ENCODE peak calls at places on chromosomes 11 and 22, in four cellular contexts. P is body of pancreas, F is adrenal gland, E is SJSA1. X is an unnamed sample. For H3K36me3, the result is how much of the 10 kb centered on the place peaks cover.

GRCh38 chr11:1067812-1068496 is 6.7 kb upstream of the MUC2 start:
- DNase-seq in E (no peak), P (no peak), F (no peak), X (no peak)

GRCh38 chr22:28582806-28583205 is 96.8 kb downstream of the TTC28 start:
- DNase-seq in F (no peak), E (no peak), P (no peak), X (no peak)

GRCh38 chr11:65208785-65209710 is 27.3 kb downstream of the CAPN1 start:
- DNase-seq in E (peak), P (no peak), F (no peak), X (no peak)

GRCh38 chr22:50613291-50613981 is 12.8 kb downstream of the MAPK8IP2 start:
- DNase-seq in F (peak), P (peak), E (no peak), X (no peak)

GRCh38 chr11:77502501-77502900 is 28.6 kb upstream of the PAK1 start:
- DNase-seq in P (no peak), E (no peak), F (no peak), X (no peak)

GRCh38 chr22:19680911-19681862 is 33.1 kb upstream of the SEPTIN5 start:
- DNase-seq in P (no peak), F (no peak), E (no peak), X (no peak)

GRCh38 chr22:36386351-36386899 is 1.3 kb downstream of the MYH9 start:
- DNase-seq in E (no peak), F (peak), P (no peak), X (peak)

GRCh38 chr11:98835336-98835735 is 185.4 kb upstream of the CNTN5 start:
- DNase-seq in P (no peak), E (no peak), F (peak), X (no peak)

GRCh38 chr11:112334381-112334780 is 73.7 kb upstream of the PLET1 start:
- DNase-seq in F (no peak), P (no peak), E (no peak), X (no peak)

GRCh38 chr11:130449996-130450419 is 1.6 kb downstream of the ADAMTS15 start:
- DNase-seq in P (peak), E (no peak), F (peak), X (peak)

GRCh38 chr11:9251306-9251705 is 13.8 kb downstream of the DENND5A start:
- DNase-seq in E (no peak), P (no peak), F (no peak), X (no peak)

GRCh38 chr22:27452245-27452644 is 349.3 kb downstream of the MN1 start:
- DNase-seq in E (no peak), P (no peak), F (no peak), X (no peak)

GRCh38 chr11:45543808-45544422 is 121.5 kb downstream of the CHST1 start:
- DNase-seq in P (no peak), E (no peak), F (no peak), X (peak)

GRCh38 chr11:47391711-47392432 is 13.5 kb upstream of the SPI1 start:
- DNase-seq in P (no peak), E (no peak), F (no peak), X (no peak)

GRCh38 chr11:19350093-19350665 is 109.4 kb upstream of the E2F8 start:
- DNase-seq in P (no peak), F (no peak), E (no peak), X (peak)

GRCh38 chr11:33633251-33634003 is 67.2 kb downstream of the C11orf91 start:
- DNase-seq in P (no peak), F (peak), E (peak), X (no peak)

GRCh38 chr11:29159552-29160465 is 857.0 kb downstream of the KCNA4 start:
- DNase-seq in F (peak), P (peak), E (peak), X (peak)

GRCh38 chr11:116379185-116379828 is 393.5 kb downstream of the BUD13 start:
- DNase-seq in F (peak), E (no peak), P (peak), X (peak)

GRCh38 chr11:101458161-101458560 is 125.6 kb downstream of the TRPC6 start:
- DNase-seq in P (no peak), F (no peak), E (no peak), X (no peak)

GRCh38 chr11:44633641-44634040 is 68.2 kb downstream of the CD82 start:
- DNase-seq in F (no peak), E (peak), P (no peak), X (no peak)

GRCh38 chr22:44182591-44183588 is 2.2 kb downstream of the PARVG start:
- DNase-seq in E (no peak), F (peak), P (no peak), X (no peak)

GRCh38 chr11:64007160-64007628 is 21.0 kb downstream of the OTUB1 start:
- DNase-seq in E (no peak), F (peak), P (no peak), X (peak)

GRCh38 chr22:45552580-45553332 is 50.1 kb downstream of the FBLN1 start:
- DNase-seq in P (peak), F (peak), E (peak), X (peak)

GRCh38 chr22:43845981-43846380 is 16.3 kb downstream of the SULT4A1 start:
- DNase-seq in E (no peak), P (no peak), F (no peak), X (no peak)

GRCh38 chr22:32997295-32997694 is 60.9 kb downstream of the SYN3 start:
- DNase-seq in P (no peak), F (no peak), E (no peak), X (no peak)

DNA sequence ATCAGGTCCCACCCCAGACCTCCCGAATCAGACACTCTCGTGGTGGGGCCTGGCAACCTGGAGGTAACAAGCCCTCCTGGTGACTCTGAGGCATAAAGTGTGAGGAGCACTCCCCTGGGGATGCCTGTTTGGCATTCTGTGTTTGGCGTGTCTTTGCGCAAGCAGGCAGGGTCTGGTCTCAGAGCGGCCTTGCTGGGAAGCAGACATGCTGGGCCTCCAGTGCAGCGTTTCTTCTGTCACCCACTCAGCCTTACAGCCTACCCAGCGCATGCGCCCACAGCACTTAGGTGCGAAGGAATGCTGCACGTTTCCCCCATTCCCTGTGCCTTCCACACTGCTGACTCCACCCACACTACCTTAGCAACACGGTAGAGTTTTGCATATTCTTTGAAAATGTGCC is 7.4 kb upstream of the CXCR5 start:
- DNase-seq in E (no peak), F (no peak), P (no peak), X (no peak)
- H3K4me3 ChIP-seq in E (no peak), F (no peak), P (no peak), X (no peak)

DNA sequence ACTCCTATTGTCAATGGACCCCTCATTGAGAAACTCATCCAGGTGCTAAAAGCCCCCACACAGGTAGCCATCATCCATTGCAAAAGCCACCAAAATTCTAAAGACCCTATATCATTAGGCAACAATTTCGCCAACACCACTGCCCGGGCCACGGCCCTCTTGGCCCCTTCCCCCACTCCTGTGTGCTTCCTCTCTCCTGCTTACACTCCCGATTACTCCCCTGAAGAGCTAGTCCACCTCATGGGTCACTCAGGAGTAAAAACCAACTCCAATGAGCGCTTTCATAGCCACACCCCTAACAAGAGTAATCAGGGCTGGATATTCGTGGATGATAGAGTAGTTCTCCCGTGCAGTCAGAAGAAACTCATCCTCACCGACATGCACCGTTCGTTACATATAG is 8.9 kb upstream of the OR56A3 start:
- DNase-seq in F (no peak), P (no peak), E (no peak), X (no peak)
- H3K36me3 ChIP-seq in F (under half), P (under half), E (under half), X (under half)

GRCh38 chr11:13207665-13208594 is 69.7 kb upstream of the BMAL1 start:
- DNase-seq in F (peak), E (peak), P (no peak), X (peak)

GRCh38 chr11:13208921-13209320 is 68.7 kb upstream of the BMAL1 start:
- DNase-seq in E (no peak), F (no peak), P (no peak), X (no peak)

GRCh38 chr11:13207270-13207664 is 70.3 kb upstream of the BMAL1 start:
- DNase-seq in F (no peak), E (no peak), P (no peak), X (no peak)

GRCh38 chr11:13210424-13210823 is 67.2 kb upstream of the BMAL1 start:
- DNase-seq in F (peak), P (peak), E (peak), X (peak)

GRCh38 chr11:13209379-13209778 is 68.2 kb upstream of the BMAL1 start:
- DNase-seq in P (no peak), F (no peak), E (no peak), X (no peak)
- H3K27ac ChIP-seq in P (no peak), F (no peak), E (peak), X (no peak)

GRCh38 chr11:13941790-13942189 is 20.7 kb upstream of the SPON1 start:
- DNase-seq in P (no peak), F (no peak), E (no peak), X (no peak)

GRCh38 chr11:13942908-13943505 is 19.5 kb upstream of the SPON1 start:
- DNase-seq in F (no peak), E (no peak), P (no peak), X (peak)

GRCh38 chr11:13939952-13940610 is 22.4 kb upstream of the SPON1 start:
- DNase-seq in E (peak), P (no peak), F (no peak), X (no peak)

GRCh38 chr11:13944016-13944415 is 18.5 kb upstream of the SPON1 start:
- DNase-seq in F (no peak), P (no peak), E (no peak), X (no peak)

GRCh38 chr11:13940611-13941256 is 21.8 kb upstream of the SPON1 start:
- DNase-seq in E (no peak), P (no peak), F (no peak), X (no peak)
- H3K4me3 ChIP-seq in E (no peak), P (no peak), F (no peak), X (no peak)

GRCh38 chr22:20793386-20794131 is 19.6 kb downstream of the SERPIND1 start:
- DNase-seq in E (no peak), P (no peak), F (peak), X (peak)

GRCh38 chr22:20794132-20794990 is 20.4 kb downstream of the SERPIND1 start:
- DNase-seq in P (no peak), F (no peak), E (no peak), X (peak)

GRCh38 chr22:20792966-20793332 is 19.0 kb downstream of the SERPIND1 start:
- DNase-seq in P (no peak), F (no peak), E (no peak), X (no peak)

GRCh38 chr22:20796731-20797130 is 22.8 kb downstream of the SERPIND1 start:
- DNase-seq in E (no peak), F (no peak), P (no peak), X (no peak)

GRCh38 chr22:20795014-20795413 is 21.1 kb downstream of the SERPIND1 start:
- DNase-seq in E (no peak), P (no peak), F (no peak), X (no peak)
- H3K36me3 ChIP-seq in E (half or more), P (under half), F (under half), X (under half)